ENCODE peak calls at places on chromosome X, in four cellular contexts. A is K562, Q is HCT116, C is HepG2. S is an unnamed sample.

GRCh38 chrX:119325456-119325855 is 73.7 kb upstream of the SLC25A43 start:
- DNase-seq in Q (no peak), A (no peak), C (no peak), S (no peak)

GRCh38 chrX:111445485-111445884 is 33.5 kb upstream of the DCX start:
- DNase-seq in C (peak; percentile 21), A (peak; percentile 48), Q (peak; percentile 15), S (peak; percentile 20)

GRCh38 chrX:30819080-30819479 is 70.0 kb downstream of the TAB3 start:
- DNase-seq in A (no peak), C (no peak), Q (no peak), S (no peak)

GRCh38 chrX:78886550-78886949 is 58.6 kb upstream of the P2RY10 start:
- DNase-seq in Q (no peak), C (no peak), A (no peak), S (peak; percentile 0)

GRCh38 chrX:1361910-1362309 is 25.3 kb downstream of the IL3RA start:
- DNase-seq in C (no peak), Q (no peak), A (no peak), S (no peak)

GRCh38 chrX:120365320-120365719 is 3.4 kb downstream of the ATP1B4 start:
- DNase-seq in C (peak; percentile 6), A (peak; percentile 62), Q (no peak), S (no peak)

GRCh38 chrX:153999359-154000037 is 20.2 kb downstream of the IRAK1 start:
- DNase-seq in Q (no peak), C (no peak), A (no peak), S (no peak)

GRCh38 chrX:152897216-152898144 is at the start of gene ZNF185:
- DNase-seq in Q (no peak), A (no peak), C (no peak), S (no peak)

GRCh38 chrX:72306851-72307645 is 1.3 kb upstream of the CITED1 start:
- DNase-seq in C (peak; percentile 17), A (peak; percentile 57), Q (peak; percentile 22), S (no peak)

GRCh38 chrX:95318882-95319281 is 1365.8 kb upstream of the DIAPH2 start:
- DNase-seq in C (peak; percentile 4), Q (no peak), A (peak; percentile 2), S (no peak)

GRCh38 chrX:74781507-74782034 is 143.7 kb downstream of the NEXMIF start:
- DNase-seq in C (no peak), Q (no peak), A (no peak), S (no peak)

GRCh38 chrX:66038115-66038514 is 1.8 kb downstream of the VSIG4 start:
- DNase-seq in A (no peak), C (no peak), Q (no peak), S (no peak)

GRCh38 chrX:49932786-49933185 is 10.4 kb downstream of the CLCN5 start:
- DNase-seq in C (no peak), Q (no peak), A (no peak), S (no peak)

GRCh38 chrX:119996600-119997524 is 53.3 kb upstream of the NKAP start:
- DNase-seq in Q (no peak), A (no peak), C (no peak), S (no peak)

GRCh38 chrX:144768540-144768939 is 478.8 kb upstream of the SPANXN1 start:
- DNase-seq in Q (no peak), C (no peak), A (no peak), S (no peak)

GRCh38 chrX:20330545-20330944 is 63.8 kb upstream of the RPS6KA3 start:
- DNase-seq in A (no peak), Q (no peak), C (no peak), S (no peak)

DNA sequence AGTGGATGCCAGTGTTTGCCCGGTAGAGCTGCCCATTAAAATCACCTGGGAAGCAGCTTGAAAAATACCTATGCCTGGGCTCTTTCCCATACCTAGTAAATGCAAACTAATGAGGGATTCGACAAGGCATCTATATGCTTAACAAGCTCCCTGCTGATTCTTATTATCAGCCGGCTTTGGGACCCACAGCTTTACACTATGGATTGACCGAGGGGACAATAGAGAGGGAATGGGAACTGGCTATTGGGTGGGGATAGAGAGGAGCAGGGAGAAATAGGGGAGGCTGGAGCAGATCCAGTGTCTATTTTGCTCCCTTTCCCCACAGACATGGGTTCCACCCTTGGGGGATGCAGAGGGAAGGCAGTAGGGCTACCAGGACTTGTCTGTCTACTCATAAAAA is 103.1 kb upstream of the TEX13D start:
- DNase-seq in Q (no peak), C (no peak), A (no peak), S (no peak)
- H3K27me3 ChIP-seq in Q (no peaks in the 10 kb centered on the region), C (no peaks in the 10 kb centered on the region), A (no peaks in the 10 kb centered on the region), S (peaks cover 2% of the 10 kb centered on the region)

DNA sequence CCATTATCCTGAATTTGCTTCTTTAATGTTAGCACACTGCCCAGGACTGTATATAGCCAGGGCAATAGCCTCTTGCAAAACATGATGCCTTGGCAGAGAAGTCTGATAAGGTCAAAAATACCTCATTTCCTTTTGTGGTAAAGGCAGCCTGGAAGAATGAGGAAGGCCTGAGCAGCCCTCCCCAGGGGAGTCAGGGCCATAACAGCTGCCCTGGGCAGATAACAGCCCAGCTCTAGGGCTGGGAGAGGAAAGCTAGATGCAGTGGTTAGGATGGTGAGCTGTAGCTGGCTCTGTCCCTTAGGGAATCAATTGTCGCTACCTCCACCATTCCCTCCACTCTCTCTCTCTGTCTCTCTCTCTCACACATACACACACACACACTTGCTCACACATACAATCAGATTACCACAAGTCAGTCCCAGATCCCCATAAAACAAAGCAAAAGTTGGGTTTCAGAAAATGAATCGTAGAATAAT is 29.2 kb downstream of the EFHC2 start:
- DNase-seq in A (peak; percentile 94), C (no peak), Q (no peak), S (no peak)
- TF ChIP-seq TCF7L2 in A (no peak), C (no peak), Q (no peak), S (no peak)

GRCh38 chrX:131084145-131084544 is 26.0 kb downstream of the ARHGAP36 start:
- DNase-seq in C (no peak), Q (no peak), A (no peak), S (no peak)
- H3K27me3 ChIP-seq in C (no peaks in the 10 kb centered on the region), Q (peaks cover 17% of the 10 kb centered on the region), A (peaks cover 27% of the 10 kb centered on the region), S (peaks cover 8% of the 10 kb centered on the region)

DNA sequence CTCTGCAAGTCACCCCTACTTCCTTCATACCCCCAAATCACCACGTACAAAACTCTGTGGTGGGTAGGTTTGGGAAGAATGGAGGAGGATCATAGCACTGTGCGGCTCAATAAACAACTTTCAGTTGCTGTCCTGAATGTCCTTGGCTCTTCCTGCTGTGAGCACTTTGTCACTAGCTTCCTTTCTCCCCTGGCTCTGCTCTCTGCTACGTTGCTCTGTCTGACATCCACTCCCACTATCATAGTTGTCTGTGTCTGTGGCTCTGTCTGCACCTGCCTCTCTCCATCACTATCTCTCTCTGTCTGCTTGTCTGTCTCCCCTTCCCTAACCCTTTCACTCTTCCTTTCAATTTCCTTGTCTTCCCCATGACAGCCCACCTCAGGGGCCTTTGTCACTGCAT is 21.2 kb upstream of the SMPX start:
- DNase-seq in C (no peak), Q (no peak), A (no peak), S (no peak)
- TF ChIP-seq TCF7L2 in C (no peak), Q (no peak), A (no peak), S (no peak)

DNA sequence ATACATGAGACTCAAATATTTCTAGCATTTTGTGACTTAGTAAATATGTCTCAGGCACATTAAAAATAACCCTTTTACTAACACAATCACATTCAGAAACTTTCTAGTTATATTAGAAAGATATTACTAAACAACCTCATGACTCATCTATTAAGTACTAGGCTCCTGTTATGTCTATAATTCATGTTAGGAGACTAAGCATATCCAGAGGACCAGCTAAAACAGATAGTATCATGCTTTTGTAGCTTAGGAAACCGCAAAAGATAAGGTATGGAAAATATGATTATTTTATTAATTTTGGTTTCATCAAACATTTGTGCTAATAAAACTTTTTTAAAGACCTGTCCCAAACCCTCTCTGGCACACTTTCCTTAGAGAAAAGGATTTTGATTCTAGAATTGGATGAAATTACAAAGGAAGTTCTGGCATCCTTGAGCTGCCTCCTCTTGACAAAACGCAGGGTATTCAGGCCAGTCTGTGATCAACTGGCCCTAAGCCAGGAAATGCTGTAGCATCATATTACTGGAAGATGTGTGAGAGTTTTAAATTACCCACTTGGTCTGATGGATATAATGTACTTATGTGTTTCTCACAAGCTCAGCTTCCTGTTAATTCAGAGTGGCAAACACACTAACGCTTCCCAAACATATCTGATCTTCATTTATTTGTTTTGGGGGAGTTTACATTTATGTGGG is 60.4 kb downstream of the NRK start:
- DNase-seq in C (no peak), Q (no peak), A (no peak), S (no peak)
- H3K27me3 ChIP-seq in C (no peaks in the 10 kb centered on the region), Q (no peaks in the 10 kb centered on the region), A (no peaks in the 10 kb centered on the region), S (no peaks in the 10 kb centered on the region)

GRCh38 chrX:39201305-39201990 is 400.2 kb downstream of the MID1IP1 start:
- DNase-seq in Q (no peak), C (no peak), A (peak; percentile 5), S (no peak)
- TF ChIP-seq TCF7L2 in Q (no peak), C (no peak), A (no peak), S (no peak)

DNA sequence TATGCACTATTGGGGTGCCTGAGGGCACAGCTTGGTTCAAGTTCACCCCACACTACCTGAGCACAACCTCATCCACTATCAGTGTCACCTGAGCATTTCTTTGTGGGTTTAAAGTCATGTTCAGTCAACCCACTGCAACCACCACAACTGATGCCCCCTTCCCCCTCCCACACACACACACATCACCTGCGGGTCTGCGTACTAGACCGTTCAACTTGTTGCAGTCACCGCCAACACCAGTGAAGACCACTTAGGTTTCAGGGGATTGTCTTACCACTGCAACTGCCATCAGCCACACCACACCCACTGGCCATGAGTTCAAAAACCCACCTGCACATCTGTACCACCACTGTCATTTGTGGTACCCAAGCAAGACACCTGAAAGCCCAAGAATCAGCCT is 355.0 kb downstream of the SH3BGRL start:
- DNase-seq in Q (no peak), C (no peak), A (no peak), S (no peak)
- H3K27me3 ChIP-seq in Q (no peaks in the 10 kb centered on the region), C (no peaks in the 10 kb centered on the region), A (no peaks in the 10 kb centered on the region), S (no peaks in the 10 kb centered on the region)

GRCh38 chrX:71198066-71198465 is 25.0 kb upstream of the GJB1 start:
- DNase-seq in Q (no peak), A (no peak), C (no peak), S (no peak)
- TF ChIP-seq TCF7L2 in Q (no peak), A (no peak), C (no peak), S (no peak)

DNA sequence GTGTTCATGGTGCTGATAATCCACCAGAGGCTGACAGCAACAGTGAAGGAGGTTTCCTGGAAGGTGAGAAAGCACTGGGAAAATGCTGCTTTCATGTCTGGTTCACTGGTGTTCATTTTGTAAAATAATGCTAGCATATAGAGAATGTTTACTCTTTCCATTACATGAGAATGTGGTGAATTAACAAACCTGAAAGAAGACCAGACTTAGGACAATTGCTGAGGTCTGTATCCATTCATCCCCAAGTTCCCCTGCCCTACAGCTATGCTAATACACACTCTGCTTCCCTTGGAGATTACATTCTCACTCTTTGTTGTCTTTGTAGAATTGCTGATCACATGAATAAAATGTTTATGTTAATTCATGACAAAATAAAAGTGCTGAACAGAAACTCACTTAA is 99.6 kb downstream of the ARHGAP6 start:
- DNase-seq in C (no peak), A (no peak), Q (no peak), S (no peak)
- H3K27me3 ChIP-seq in C (no peaks in the 10 kb centered on the region), A (no peaks in the 10 kb centered on the region), Q (no peaks in the 10 kb centered on the region), S (no peaks in the 10 kb centered on the region)

GRCh38 chrX:69538321-69538876 is 34.3 kb downstream of the NALF2 start:
- DNase-seq in C (peak; percentile 52), A (peak; percentile 63), Q (peak; percentile 29), S (no peak)
- TF ChIP-seq TCF7L2 in C (no peak), A (no peak), Q (no peak), S (no peak)